ENCODE peak calls at places on chromosomes 1 and 21, in five cellular contexts. One of them, this sample, is unnamed.

GRCh38 chr1:36890776-36891175 is 143.5 kb downstream of the GRIK3 start:
- DNase-seq in naive thymus-derived CD8-positive, alpha-beta T cell: no peak
- DNase-seq in NCI-H748 treated with DMSO at 0.1 percent for 48 hours: no peak
- DNase-seq in left ventricle myocardium superior: no peak
- DNase-seq in dorsolateral prefrontal cortex: no peak
- DNase-seq in this sample: no peak

GRCh38 chr1:197399691-197400521 is 131.9 kb downstream of the CRB1 start:
- DNase-seq in naive thymus-derived CD8-positive, alpha-beta T cell: no peak
- DNase-seq in NCI-H748 treated with DMSO at 0.1 percent for 48 hours: peak
- DNase-seq in left ventricle myocardium superior: no peak
- DNase-seq in dorsolateral prefrontal cortex: no peak
- DNase-seq in this sample: no peak

GRCh38 chr1:15151377-15151806 is 2.2 kb upstream of the TMEM51 start:
- DNase-seq in naive thymus-derived CD8-positive, alpha-beta T cell: no peak
- DNase-seq in NCI-H748 treated with DMSO at 0.1 percent for 48 hours: peak
- DNase-seq in left ventricle myocardium superior: no peak
- DNase-seq in dorsolateral prefrontal cortex: no peak
- DNase-seq in this sample: no peak

GRCh38 chr1:159339517-159339916 is 37.4 kb downstream of the FCER1A start:
- DNase-seq in naive thymus-derived CD8-positive, alpha-beta T cell: no peak
- DNase-seq in NCI-H748 treated with DMSO at 0.1 percent for 48 hours: no peak
- DNase-seq in left ventricle myocardium superior: no peak
- DNase-seq in dorsolateral prefrontal cortex: no peak
- DNase-seq in this sample: no peak

GRCh38 chr1:111214884-111215283 is 12.6 kb upstream of the CHI3L2 start:
- DNase-seq in naive thymus-derived CD8-positive, alpha-beta T cell: peak
- DNase-seq in NCI-H748 treated with DMSO at 0.1 percent for 48 hours: no peak
- DNase-seq in left ventricle myocardium superior: no peak
- DNase-seq in dorsolateral prefrontal cortex: no peak
- DNase-seq in this sample: no peak

GRCh38 chr1:180033387-180033786 is 78.8 kb downstream of the CEP350 start:
- DNase-seq in naive thymus-derived CD8-positive, alpha-beta T cell: no peak
- DNase-seq in NCI-H748 treated with DMSO at 0.1 percent for 48 hours: no peak
- DNase-seq in left ventricle myocardium superior: no peak
- DNase-seq in dorsolateral prefrontal cortex: no peak
- DNase-seq in this sample: no peak

GRCh38 chr1:214216779-214217178 is 64.2 kb upstream of the SMYD2 start:
- DNase-seq in naive thymus-derived CD8-positive, alpha-beta T cell: no peak
- DNase-seq in NCI-H748 treated with DMSO at 0.1 percent for 48 hours: no peak
- DNase-seq in left ventricle myocardium superior: no peak
- DNase-seq in dorsolateral prefrontal cortex: no peak
- DNase-seq in this sample: no peak

GRCh38 chr1:94079056-94079990 is 41.6 kb downstream of the ABCA4 start:
- DNase-seq in naive thymus-derived CD8-positive, alpha-beta T cell: no peak
- DNase-seq in NCI-H748 treated with DMSO at 0.1 percent for 48 hours: no peak
- DNase-seq in left ventricle myocardium superior: no peak
- DNase-seq in dorsolateral prefrontal cortex: no peak
- DNase-seq in this sample: no peak

GRCh38 chr21:45972353-45972715 is 9.2 kb upstream of the COL6A1 start:
- DNase-seq in naive thymus-derived CD8-positive, alpha-beta T cell: no peak
- DNase-seq in NCI-H748 treated with DMSO at 0.1 percent for 48 hours: no peak
- DNase-seq in left ventricle myocardium superior: peak
- DNase-seq in dorsolateral prefrontal cortex: no peak
- DNase-seq in this sample: no peak

GRCh38 chr21:16308269-16308668 is 578.5 kb downstream of the USP25 start:
- DNase-seq in naive thymus-derived CD8-positive, alpha-beta T cell: no peak
- DNase-seq in NCI-H748 treated with DMSO at 0.1 percent for 48 hours: no peak
- DNase-seq in left ventricle myocardium superior: no peak
- DNase-seq in dorsolateral prefrontal cortex: no peak
- DNase-seq in this sample: no peak

GRCh38 chr1:246390855-246391254 is 116.2 kb downstream of the SMYD3 start:
- DNase-seq in naive thymus-derived CD8-positive, alpha-beta T cell: no peak
- DNase-seq in NCI-H748 treated with DMSO at 0.1 percent for 48 hours: no peak
- DNase-seq in left ventricle myocardium superior: no peak
- DNase-seq in dorsolateral prefrontal cortex: no peak
- DNase-seq in this sample: no peak

This sample was measured in occipital lobe.